ENCODE peak calls at places on chromosome 12, in eight cellular contexts. H is T-cell, A is NCI-H2171 treated with DMSO at 0.1 percent for 48 hours, M is C1 segment of cervical spinal cord, F is posterior cingulate gyrus, V is ACHN, Q is NCI-H1105, N is nucleus accumbens. S is an unnamed sample.

GRCh38 chr12:109092484-109093021 is 719 bp downstream of the ALKBH2 start:
- DNase-seq in H (no peak), A (no peak), M (no peak), F (no peak), V (no peak), Q (no peak), N (no peak), S (no peak)

GRCh38 chr12:92070054-92070863 is 75.4 kb downstream of the BTG1 start:
- DNase-seq in H (no peak), A (no peak), M (no peak), F (no peak), V (peak), Q (no peak), N (no peak), S (no peak)

GRCh38 chr12:96063046-96063445 is 27.7 kb upstream of the LTA4H start:
- DNase-seq in H (no peak), A (no peak), M (no peak), F (no peak), V (peak), Q (no peak), N (no peak), S (no peak)

GRCh38 chr12:11822071-11822818 is 172.8 kb downstream of the ETV6 start:
- DNase-seq in H (peak), A (peak), M (no peak), F (no peak), V (peak), Q (no peak), N (no peak), S (no peak)

GRCh38 chr12:2289525-2289924 is 236.7 kb downstream of the CACNA1C start:
- DNase-seq in H (no peak), A (peak), M (no peak), F (no peak), V (no peak), Q (no peak), N (no peak), S (no peak)

GRCh38 chr12:9992296-9992695 is 6.6 kb downstream of the CLEC1B start:
- DNase-seq in H (no peak), A (no peak), M (no peak), F (no peak), V (no peak), Q (no peak), N (no peak), S (no peak)

GRCh38 chr12:92927055-92927435 is 2.0 kb downstream of the EEA1 start:
- DNase-seq in H (peak), A (peak), M (peak), F (no peak), V (peak), Q (no peak), N (peak), S (no peak)

GRCh38 chr12:26841085-26841484 is 8.1 kb upstream of the ITPR2 start:
- DNase-seq in H (no peak), A (no peak), M (no peak), F (no peak), V (no peak), Q (no peak), N (no peak), S (no peak)

GRCh38 chr12:7079826-7080125 is 12.5 kb downstream of the C1R start:
- DNase-seq in H (no peak), A (no peak), M (no peak), F (no peak), V (peak), Q (no peak), N (no peak), S (no peak)

GRCh38 chr12:32170437-32170998 is 63.9 kb downstream of the BICD1 start:
- DNase-seq in H (no peak), A (peak), M (no peak), F (no peak), V (no peak), Q (no peak), N (no peak), S (no peak)

GRCh38 chr12:128715485-128715884 is 108.3 kb downstream of the SLC15A4 start:
- DNase-seq in H (no peak), A (no peak), M (no peak), F (no peak), V (no peak), Q (no peak), N (no peak), S (no peak)

S was measured in GM19239.